ENCODE peak calls at places on chromosomes 16 and 17, in six cellular contexts. J is cardiac fibroblast, V is cardiac muscle cell, D is A549, W is choroid plexus epithelial cell, F is lung. P is an unnamed sample.

GRCh38 chr16:68267612-68268405 is 3.5 kb downstream of the SLC7A6 start:
- DNase-seq in W (peak), D (no peak), V (no peak), J (no peak), F (no peak), P (no peak)

GRCh38 chr17:81534157-81535006 is 6.2 kb downstream of the FSCN2 start:
- DNase-seq in J (no peak), V (no peak), W (no peak), D (no peak), F (no peak), P (no peak)

GRCh38 chr16:68848786-68849185 is 5.5 kb downstream of the TANGO6 start:
- DNase-seq in D (no peak), J (no peak), F (no peak), W (no peak), V (no peak), P (no peak)

GRCh38 chr16:31780342-31780741 is 93.3 kb upstream of the ZNF267 start:
- DNase-seq in J (no peak), F (no peak), V (no peak), D (no peak), W (no peak), P (no peak)

GRCh38 chr16:59330030-59330670 is 596.0 kb upstream of the GOT2 start:
- DNase-seq in D (no peak), V (no peak), J (no peak), F (no peak), W (peak), P (no peak)

GRCh38 chr17:41510251-41511065 is 5.0 kb upstream of the KRT13 start:
- DNase-seq in V (no peak), D (no peak), W (no peak), J (no peak), F (no peak), P (no peak)

GRCh38 chr17:50781167-50781566 is 13.8 kb upstream of the ANKRD40CL start:
- DNase-seq in V (no peak), F (no peak), W (no peak), J (no peak), D (no peak), P (no peak)

GRCh38 chr16:58843675-58844074 is 109.6 kb upstream of the GOT2 start:
- DNase-seq in W (peak), J (peak), F (no peak), D (no peak), V (peak), P (peak)

GRCh38 chr16:2836646-2837508 is 6.8 kb downstream of the ZG16B start:
- DNase-seq in W (no peak), F (no peak), D (no peak), V (no peak), J (no peak), P (peak)

GRCh38 chr17:74442670-74443515 is 11.0 kb downstream of the GPRC5C start:
- DNase-seq in F (peak), D (no peak), V (peak), J (peak), W (peak), P (no peak)

GRCh38 chr17:63996430-63997182 is 1.5 kb upstream of the PRR29 start:
- DNase-seq in W (no peak), F (no peak), V (no peak), D (no peak), J (no peak), P (no peak)

GRCh38 chr16:58062821-58063220 is 37.3 kb downstream of the MMP15 start:
- DNase-seq in V (no peak), D (no peak), W (no peak), J (no peak), F (no peak), P (no peak)

GRCh38 chr17:3965123-3965800 is 1.0 kb upstream of the ATP2A3 start:
- DNase-seq in D (peak), V (peak), F (peak), J (peak), W (peak), P (no peak)

GRCh38 chr17:79116575-79117368 is 42.1 kb downstream of the ENGASE start:
- DNase-seq in W (no peak), F (no peak), D (no peak), J (no peak), V (no peak), P (no peak)

GRCh38 chr16:88649924-88650748 is 717 bp downstream of the CYBA start:
- DNase-seq in W (peak), D (no peak), V (peak), F (no peak), J (no peak), P (no peak)

GRCh38 chr16:47713225-47713595 is 252.1 kb downstream of the PHKB start:
- DNase-seq in V (no peak), D (no peak), W (peak), F (no peak), J (peak), P (peak)

GRCh38 chr17:17445925-17446665 is 30.7 kb upstream of the MED9 start:
- DNase-seq in F (peak), V (no peak), D (peak), J (peak), W (peak), P (peak)

GRCh38 chr16:81573533-81573932 is 128.9 kb downstream of the CMIP start:
- DNase-seq in D (no peak), V (no peak), W (no peak), F (no peak), J (no peak), P (no peak)

GRCh38 chr17:55620023-55620422 is 102.6 kb downstream of the TMEM100 start:
- DNase-seq in J (no peak), W (no peak), V (no peak), F (no peak), D (no peak), P (no peak)

GRCh38 chr17:47739150-47739549 is 6.1 kb downstream of the TBX21 start:
- DNase-seq in V (no peak), D (no peak), W (no peak), J (no peak), F (no peak), P (no peak)

GRCh38 chr16:22386976-22387375 is 12.6 kb upstream of the CDR2 start:
- DNase-seq in F (no peak), W (peak), D (no peak), V (no peak), J (peak), P (peak)

GRCh38 chr16:67445441-67445912 is 14.6 kb downstream of the HSD11B2 start:
- DNase-seq in W (no peak), V (no peak), F (no peak), D (no peak), J (no peak), P (no peak)

GRCh38 chr16:66740010-66740409 is 11.4 kb downstream of the DYNC1LI2 start:
- DNase-seq in J (peak), F (no peak), D (peak), V (peak), W (peak), P (no peak)

GRCh38 chr16:70747703-70748631 is 53.0 kb downstream of the VAC14 start:
- DNase-seq in D (no peak), W (peak), V (no peak), J (peak), F (peak), P (no peak)

GRCh38 chr16:48082516-48082915 is 73.3 kb downstream of the ABCC12 start:
- DNase-seq in F (no peak), D (no peak), W (peak), J (peak), V (no peak), P (peak)

GRCh38 chr17:12548558-12548957 is 117.1 kb upstream of the MYOCD start:
- DNase-seq in D (no peak), W (no peak), F (no peak), J (no peak), V (no peak), P (no peak)

GRCh38 chr17:7409716-7410115 is 2.1 kb downstream of the NLGN2 start:
- DNase-seq in D (no peak), F (no peak), V (no peak), J (no peak), W (no peak), P (no peak)

GRCh38 chr16:30786115-30786935 is 680 bp downstream of the ZNF629 start:
- DNase-seq in F (no peak), V (peak), W (peak), D (peak), J (peak), P (no peak)

GRCh38 chr16:86671486-86672214 is 93.3 kb downstream of the FOXL1 start:
- DNase-seq in D (no peak), V (no peak), F (no peak), J (no peak), W (peak), P (no peak)

GRCh38 chr17:56593073-56593740 is at the start of gene NOG:
- DNase-seq in F (peak), V (peak), W (peak), D (peak), J (peak), P (no peak)

GRCh38 chr16:4057439-4057877 is 58.8 kb downstream of the ADCY9 start:
- DNase-seq in D (no peak), F (no peak), J (peak), V (no peak), W (no peak), P (no peak)

GRCh38 chr17:46929413-46929812 is 6.5 kb downstream of the GOSR2 start:
- DNase-seq in J (peak), W (peak), V (no peak), F (no peak), D (no peak), P (no peak)

GRCh38 chr16:86566601-86566965 is at the start of gene FOXC2:
- DNase-seq in F (peak), W (peak), V (peak), D (peak), J (peak), P (peak)

GRCh38 chr16:3152273-3153076 is 17.6 kb downstream of the ZNF213 start:
- DNase-seq in V (peak), F (peak), D (peak), J (peak), W (peak), P (peak)

GRCh38 chr16:84138500-84138823 is 6.5 kb downstream of the HSDL1 start:
- DNase-seq in W (no peak), F (no peak), J (no peak), D (no peak), V (no peak), P (no peak)
- H3K4me3 ChIP-seq in W (no peak), F (no peak), J (no peak), D (no peak), V (peak), P (no peak)

GRCh38 chr17:62732125-62732524 is 76.0 kb downstream of the MARCHF10 start:
- DNase-seq in J (no peak), V (no peak), F (no peak), W (no peak), D (no peak), P (no peak)
- H3K4me3 ChIP-seq in J (no peak), V (no peak), F (no peak), W (no peak), D (no peak), P (no peak)

GRCh38 chr17:42548993-42549755 is 3.5 kb upstream of the HSD17B1 start:
- DNase-seq in J (no peak), W (no peak), V (no peak), F (no peak), D (no peak), P (no peak)
- H3K4me3 ChIP-seq in J (no peak), W (no peak), V (peak), F (no peak), D (peak), P (no peak)

GRCh38 chr17:76353004-76353598 is 615 bp downstream of the PRPSAP1 start:
- DNase-seq in V (peak), J (no peak), D (peak), W (no peak), F (no peak), P (no peak)

GRCh38 chr17:76353599-76354316 is at the start of gene PRPSAP1:
- DNase-seq in J (peak), D (peak), W (peak), F (peak), V (peak), P (peak)

GRCh38 chr17:76356803-76357456 is 3.2 kb upstream of the PRPSAP1 start:
- DNase-seq in D (no peak), W (no peak), F (no peak), V (no peak), J (no peak), P (no peak)

GRCh38 chr17:76354317-76354729 is 607 bp upstream of the PRPSAP1 start:
- DNase-seq in F (no peak), V (no peak), D (no peak), W (no peak), J (no peak), P (no peak)

DNA sequence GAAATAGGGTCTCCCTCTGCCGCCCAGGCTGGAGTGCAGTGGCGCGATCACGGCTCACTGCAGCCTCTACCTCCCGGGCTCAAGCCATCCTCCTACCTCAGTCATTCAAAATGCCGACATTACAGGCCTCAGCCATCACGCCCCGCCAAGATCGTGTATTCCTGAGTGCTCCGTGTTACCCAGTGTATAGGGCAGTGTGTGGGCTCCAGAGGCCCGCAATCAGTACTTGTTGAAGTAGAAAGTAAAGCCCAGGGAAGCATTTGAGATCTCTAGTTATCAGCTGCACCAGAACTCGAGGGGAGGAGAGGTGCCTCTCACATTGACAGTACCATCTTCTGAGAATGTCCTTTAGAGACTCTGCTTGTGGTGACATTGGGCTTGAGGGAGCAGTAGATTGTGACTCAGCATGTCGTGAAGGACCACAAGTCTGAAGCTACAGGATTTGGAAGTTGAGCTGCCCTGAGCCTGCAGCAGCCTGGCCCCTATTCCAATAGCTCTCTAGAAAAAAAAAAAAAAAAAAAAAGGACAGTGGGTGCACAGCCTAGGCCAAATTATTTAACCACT is 1.1 kb upstream of the PRPSAP1 start:
- DNase-seq in D (no peak), J (no peak), V (peak), F (no peak), W (no peak), P (no peak)
- H3K4me3 ChIP-seq in D (peak), J (no peak), V (peak), F (no peak), W (no peak), P (no peak)

P was measured in astrocyte of the cerebellum.